ENCODE peak calls at places on chromosome 6, in seven cellular contexts. One of them, this sample, is unnamed.
A peak's percentile ranks its signal among the peaks of the same experiment; 100 is the strongest.

GRCh38 chr6:39882567-39882953 is 51.7 kb downstream of the MOCS1 start:
- DNase-seq in colonic mucosa: no peak
- DNase-seq in GOT3: no peak
- DNase-seq in lower lobe of right lung: no peak
- DNase-seq in HFFc6: peak; percentile 78
- DNase-seq in HEK293T: no peak
- DNase-seq in HCEC 1CT: peak; percentile 72
- DNase-seq in this sample: peak; percentile 62

GRCh38 chr6:132270745-132271414 is 130.4 kb downstream of the MOXD1 start:
- DNase-seq in colonic mucosa: no peak
- DNase-seq in HCEC 1CT: no peak
- DNase-seq in lower lobe of right lung: no peak
- DNase-seq in HFFc6: no peak
- DNase-seq in GOT3: no peak
- DNase-seq in HEK293T: no peak
- DNase-seq in this sample: peak; percentile 30

GRCh38 chr6:73929421-73929820 is 233.4 kb downstream of the CD109 start:
- DNase-seq in HEK293T: no peak
- DNase-seq in HCEC 1CT: no peak
- DNase-seq in HFFc6: peak; percentile 7
- DNase-seq in colonic mucosa: no peak
- DNase-seq in GOT3: no peak
- DNase-seq in lower lobe of right lung: no peak
- DNase-seq in this sample: no peak

GRCh38 chr6:5261545-5262109 is 314 bp downstream of the FARS2 start:
- DNase-seq in HCEC 1CT: peak; percentile 6
- DNase-seq in HFFc6: no peak
- DNase-seq in colonic mucosa: no peak
- DNase-seq in GOT3: no peak
- DNase-seq in HEK293T: no peak
- DNase-seq in lower lobe of right lung: no peak
- DNase-seq in this sample: no peak

GRCh38 chr6:130513770-130514169 is 148.0 kb downstream of the TMEM200A start:
- DNase-seq in colonic mucosa: peak; percentile 35
- DNase-seq in HFFc6: peak; percentile 29
- DNase-seq in HCEC 1CT: peak; percentile 57
- DNase-seq in HEK293T: no peak
- DNase-seq in GOT3: no peak
- DNase-seq in lower lobe of right lung: no peak
- DNase-seq in this sample: peak; percentile 39

GRCh38 chr6:134678436-134678889 is 271.4 kb downstream of the ALDH8A1 start:
- DNase-seq in HFFc6: no peak
- DNase-seq in colonic mucosa: peak; percentile 93
- DNase-seq in HEK293T: no peak
- DNase-seq in GOT3: no peak
- DNase-seq in HCEC 1CT: no peak
- DNase-seq in lower lobe of right lung: no peak
- DNase-seq in this sample: peak; percentile 92

GRCh38 chr6:35173068-35174042 is 32.2 kb upstream of the TCP11 start:
- DNase-seq in GOT3: no peak
- DNase-seq in lower lobe of right lung: no peak
- DNase-seq in HFFc6: peak; percentile 58
- DNase-seq in colonic mucosa: no peak
- DNase-seq in HEK293T: no peak
- DNase-seq in HCEC 1CT: no peak
- DNase-seq in this sample: no peak

GRCh38 chr6:138454976-138455706 is 44.2 kb downstream of the NHSL1 start:
- DNase-seq in HFFc6: no peak
- DNase-seq in colonic mucosa: peak; percentile 80
- DNase-seq in HEK293T: no peak
- DNase-seq in HCEC 1CT: peak; percentile 22
- DNase-seq in lower lobe of right lung: peak; percentile 82
- DNase-seq in GOT3: no peak
- DNase-seq in this sample: peak; percentile 66

GRCh38 chr6:105620878-105621277 is 218.0 kb upstream of the PREP start:
- DNase-seq in HCEC 1CT: no peak
- DNase-seq in colonic mucosa: no peak
- DNase-seq in GOT3: no peak
- DNase-seq in lower lobe of right lung: no peak
- DNase-seq in HEK293T: no peak
- DNase-seq in HFFc6: no peak
- DNase-seq in this sample: no peak

GRCh38 chr6:111600588-111601440 is 4.9 kb downstream of the TRAF3IP2 start:
- DNase-seq in HEK293T: no peak
- DNase-seq in colonic mucosa: no peak
- DNase-seq in HFFc6: no peak
- DNase-seq in lower lobe of right lung: no peak
- DNase-seq in HCEC 1CT: no peak
- DNase-seq in GOT3: no peak
- DNase-seq in this sample: no peak

GRCh38 chr6:34934516-34934915 is 45.5 kb downstream of the ANKS1A start:
- DNase-seq in HEK293T: no peak
- DNase-seq in HFFc6: no peak
- DNase-seq in colonic mucosa: no peak
- DNase-seq in lower lobe of right lung: peak; percentile 79
- DNase-seq in GOT3: no peak
- DNase-seq in HCEC 1CT: no peak
- DNase-seq in this sample: peak; percentile 50

GRCh38 chr6:26056583-26057350 is 30.5 kb upstream of the HFE start:
- DNase-seq in GOT3: no peak
- DNase-seq in HFFc6: no peak
- DNase-seq in colonic mucosa: peak; percentile 58
- DNase-seq in HEK293T: no peak
- DNase-seq in lower lobe of right lung: no peak
- DNase-seq in HCEC 1CT: peak; percentile 37
- DNase-seq in this sample: no peak

GRCh38 chr6:158595223-158595622 is 35.3 kb downstream of the TMEM181 start:
- DNase-seq in HEK293T: no peak
- DNase-seq in HCEC 1CT: no peak
- DNase-seq in GOT3: no peak
- DNase-seq in colonic mucosa: no peak
- DNase-seq in lower lobe of right lung: no peak
- DNase-seq in HFFc6: no peak
- DNase-seq in this sample: no peak

GRCh38 chr6:140464720-140465119 is 1090.3 kb upstream of the CITED2 start:
- DNase-seq in HCEC 1CT: no peak
- DNase-seq in colonic mucosa: no peak
- DNase-seq in HFFc6: no peak
- DNase-seq in HEK293T: no peak
- DNase-seq in GOT3: no peak
- DNase-seq in lower lobe of right lung: no peak
- DNase-seq in this sample: no peak